ENCODE peak calls at places on chromosomes 2 and 18, in four cellular contexts. One of them, this sample, is unnamed.

GRCh38 chr2:45184606-45185005 is 175.4 kb upstream of the SIX2 start:
- DNase-seq in activated effector memory CD4-positive, alpha-beta T cell treated with anti-CD3 and anti-CD28 coated beads, Interleukin-2, amount 50 U/mL, for 16 hours: no peak
- DNase-seq in GM10248: no peak
- DNase-seq in EH: peak; percentile 81
- DNase-seq in this sample: no peak

GRCh38 chr2:226435146-226435545 is 364.5 kb downstream of the IRS1 start:
- DNase-seq in activated effector memory CD4-positive, alpha-beta T cell treated with anti-CD3 and anti-CD28 coated beads, Interleukin-2, amount 50 U/mL, for 16 hours: no peak
- DNase-seq in GM10248: no peak
- DNase-seq in EH: no peak
- DNase-seq in this sample: no peak

GRCh38 chr2:20616341-20616871 is 34.5 kb downstream of the HS1BP3 start:
- DNase-seq in activated effector memory CD4-positive, alpha-beta T cell treated with anti-CD3 and anti-CD28 coated beads, Interleukin-2, amount 50 U/mL, for 16 hours: peak; percentile 42
- DNase-seq in GM10248: no peak
- DNase-seq in EH: no peak
- DNase-seq in this sample: no peak

GRCh38 chr2:197838036-197838435 is 33.6 kb downstream of the PLCL1 start:
- DNase-seq in activated effector memory CD4-positive, alpha-beta T cell treated with anti-CD3 and anti-CD28 coated beads, Interleukin-2, amount 50 U/mL, for 16 hours: peak; percentile 64
- DNase-seq in GM10248: peak; percentile 64
- DNase-seq in EH: peak; percentile 5
- DNase-seq in this sample: peak; percentile 21

GRCh38 chr2:148201075-148202004 is 180.4 kb downstream of the MBD5 start:
- DNase-seq in activated effector memory CD4-positive, alpha-beta T cell treated with anti-CD3 and anti-CD28 coated beads, Interleukin-2, amount 50 U/mL, for 16 hours: peak; percentile 66
- DNase-seq in GM10248: no peak
- DNase-seq in EH: peak; percentile 63
- DNase-seq in this sample: peak; percentile 16

GRCh38 chr2:36478999-36479398 is 119.0 kb downstream of the FEZ2 start:
- DNase-seq in activated effector memory CD4-positive, alpha-beta T cell treated with anti-CD3 and anti-CD28 coated beads, Interleukin-2, amount 50 U/mL, for 16 hours: no peak
- DNase-seq in GM10248: no peak
- DNase-seq in EH: no peak
- DNase-seq in this sample: no peak

GRCh38 chr2:15976334-15976733 is 36.0 kb downstream of the MYCN start:
- DNase-seq in activated effector memory CD4-positive, alpha-beta T cell treated with anti-CD3 and anti-CD28 coated beads, Interleukin-2, amount 50 U/mL, for 16 hours: no peak
- DNase-seq in GM10248: no peak
- DNase-seq in EH: no peak
- DNase-seq in this sample: no peak

GRCh38 chr2:128178650-128179460 is 87.9 kb downstream of the UGGT1 start:
- DNase-seq in activated effector memory CD4-positive, alpha-beta T cell treated with anti-CD3 and anti-CD28 coated beads, Interleukin-2, amount 50 U/mL, for 16 hours: peak; percentile 71
- DNase-seq in GM10248: peak; percentile 32
- DNase-seq in EH: peak; percentile 77
- DNase-seq in this sample: no peak

GRCh38 chr2:106104332-106105062 is 89.6 kb downstream of the UXS1 start:
- DNase-seq in activated effector memory CD4-positive, alpha-beta T cell treated with anti-CD3 and anti-CD28 coated beads, Interleukin-2, amount 50 U/mL, for 16 hours: peak; percentile 86
- DNase-seq in GM10248: peak; percentile 78
- DNase-seq in EH: peak; percentile 62
- DNase-seq in this sample: no peak

GRCh38 chr2:64421199-64421598 is 32.8 kb upstream of the LGALSL start:
- DNase-seq in activated effector memory CD4-positive, alpha-beta T cell treated with anti-CD3 and anti-CD28 coated beads, Interleukin-2, amount 50 U/mL, for 16 hours: no peak
- DNase-seq in GM10248: no peak
- DNase-seq in EH: no peak
- DNase-seq in this sample: no peak

GRCh38 chr2:192749606-192750200 is 555.0 kb upstream of the TMEFF2 start:
- DNase-seq in activated effector memory CD4-positive, alpha-beta T cell treated with anti-CD3 and anti-CD28 coated beads, Interleukin-2, amount 50 U/mL, for 16 hours: no peak
- DNase-seq in GM10248: no peak
- DNase-seq in EH: no peak
- DNase-seq in this sample: no peak

GRCh38 chr18:69044215-69044614 is 246.3 kb downstream of the CCDC102B start:
- DNase-seq in activated effector memory CD4-positive, alpha-beta T cell treated with anti-CD3 and anti-CD28 coated beads, Interleukin-2, amount 50 U/mL, for 16 hours: no peak
- DNase-seq in GM10248: no peak
- DNase-seq in EH: no peak
- DNase-seq in this sample: no peak

GRCh38 chr2:218658671-218659257 is 659 bp downstream of the ZNF142 start:
- DNase-seq in activated effector memory CD4-positive, alpha-beta T cell treated with anti-CD3 and anti-CD28 coated beads, Interleukin-2, amount 50 U/mL, for 16 hours: peak; percentile 82
- DNase-seq in GM10248: peak; percentile 75
- DNase-seq in EH: peak; percentile 49
- DNase-seq in this sample: peak; percentile 73

GRCh38 chr2:158619496-158619895 is 162.7 kb downstream of the PKP4 start:
- DNase-seq in activated effector memory CD4-positive, alpha-beta T cell treated with anti-CD3 and anti-CD28 coated beads, Interleukin-2, amount 50 U/mL, for 16 hours: no peak
- DNase-seq in GM10248: no peak
- DNase-seq in EH: peak; percentile 42
- DNase-seq in this sample: no peak

GRCh38 chr2:218829868-218830451 is 1.6 kb downstream of the PRKAG3 start:
- DNase-seq in activated effector memory CD4-positive, alpha-beta T cell treated with anti-CD3 and anti-CD28 coated beads, Interleukin-2, amount 50 U/mL, for 16 hours: no peak
- DNase-seq in GM10248: no peak
- DNase-seq in EH: no peak
- DNase-seq in this sample: no peak

GRCh38 chr2:174331731-174332606 is 2.8 kb upstream of the SP9 start:
- DNase-seq in activated effector memory CD4-positive, alpha-beta T cell treated with anti-CD3 and anti-CD28 coated beads, Interleukin-2, amount 50 U/mL, for 16 hours: no peak
- DNase-seq in GM10248: no peak
- DNase-seq in EH: no peak
- DNase-seq in this sample: peak; percentile 12

GRCh38 chr2:20012282-20013060 is at the start of gene MATN3:
- DNase-seq in activated effector memory CD4-positive, alpha-beta T cell treated with anti-CD3 and anti-CD28 coated beads, Interleukin-2, amount 50 U/mL, for 16 hours: no peak
- DNase-seq in GM10248: peak; percentile 45
- DNase-seq in EH: peak; percentile 52
- DNase-seq in this sample: peak; percentile 4

GRCh38 chr2:171410101-171410500 is 23.7 kb downstream of the METTL8 start:
- DNase-seq in activated effector memory CD4-positive, alpha-beta T cell treated with anti-CD3 and anti-CD28 coated beads, Interleukin-2, amount 50 U/mL, for 16 hours: no peak
- DNase-seq in GM10248: no peak
- DNase-seq in EH: peak; percentile 64
- DNase-seq in this sample: no peak

GRCh38 chr2:223219872-223220621 is 168.1 kb downstream of the KCNE4 start:
- DNase-seq in activated effector memory CD4-positive, alpha-beta T cell treated with anti-CD3 and anti-CD28 coated beads, Interleukin-2, amount 50 U/mL, for 16 hours: no peak
- DNase-seq in GM10248: no peak
- DNase-seq in EH: no peak
- DNase-seq in this sample: no peak

GRCh38 chr2:217916504-217917254 is 86.1 kb downstream of the TNS1 start:
- DNase-seq in activated effector memory CD4-positive, alpha-beta T cell treated with anti-CD3 and anti-CD28 coated beads, Interleukin-2, amount 50 U/mL, for 16 hours: no peak
- DNase-seq in GM10248: no peak
- DNase-seq in EH: no peak
- DNase-seq in this sample: no peak

GRCh38 chr18:59055345-59056032 is 84.2 kb upstream of the SEC11C start:
- DNase-seq in activated effector memory CD4-positive, alpha-beta T cell treated with anti-CD3 and anti-CD28 coated beads, Interleukin-2, amount 50 U/mL, for 16 hours: no peak
- DNase-seq in GM10248: no peak
- DNase-seq in EH: no peak
- DNase-seq in this sample: no peak

GRCh38 chr2:239140346-239141020 is 260.3 kb downstream of the HDAC4 start:
- DNase-seq in activated effector memory CD4-positive, alpha-beta T cell treated with anti-CD3 and anti-CD28 coated beads, Interleukin-2, amount 50 U/mL, for 16 hours: no peak
- DNase-seq in GM10248: no peak
- DNase-seq in EH: no peak
- DNase-seq in this sample: no peak

GRCh38 chr2:160635488-160635887 is 141.9 kb upstream of the RBMS1 start:
- DNase-seq in activated effector memory CD4-positive, alpha-beta T cell treated with anti-CD3 and anti-CD28 coated beads, Interleukin-2, amount 50 U/mL, for 16 hours: no peak
- DNase-seq in GM10248: no peak
- DNase-seq in EH: peak; percentile 61
- DNase-seq in this sample: no peak

GRCh38 chr2:60498176-60499081 is 55.0 kb downstream of the BCL11A start:
- DNase-seq in activated effector memory CD4-positive, alpha-beta T cell treated with anti-CD3 and anti-CD28 coated beads, Interleukin-2, amount 50 U/mL, for 16 hours: no peak
- DNase-seq in GM10248: peak; percentile 57
- DNase-seq in EH: no peak
- DNase-seq in this sample: no peak

GRCh38 chr2:225995788-225996476 is 596.4 kb downstream of the NYAP2 start:
- DNase-seq in activated effector memory CD4-positive, alpha-beta T cell treated with anti-CD3 and anti-CD28 coated beads, Interleukin-2, amount 50 U/mL, for 16 hours: no peak
- DNase-seq in GM10248: no peak
- DNase-seq in EH: peak; percentile 63
- DNase-seq in this sample: no peak

GRCh38 chr2:190805126-190805525 is 75.5 kb upstream of the GLS start:
- DNase-seq in activated effector memory CD4-positive, alpha-beta T cell treated with anti-CD3 and anti-CD28 coated beads, Interleukin-2, amount 50 U/mL, for 16 hours: no peak
- DNase-seq in GM10248: no peak
- DNase-seq in EH: no peak
- DNase-seq in this sample: no peak

GRCh38 chr2:102442967-102443828 is 20.2 kb downstream of the IL18RAP start:
- DNase-seq in activated effector memory CD4-positive, alpha-beta T cell treated with anti-CD3 and anti-CD28 coated beads, Interleukin-2, amount 50 U/mL, for 16 hours: peak; percentile 71
- DNase-seq in GM10248: peak; percentile 41
- DNase-seq in EH: peak; percentile 30
- DNase-seq in this sample: no peak

GRCh38 chr2:11667194-11667593 is 2.8 kb downstream of the NTSR2 start:
- DNase-seq in activated effector memory CD4-positive, alpha-beta T cell treated with anti-CD3 and anti-CD28 coated beads, Interleukin-2, amount 50 U/mL, for 16 hours: no peak
- DNase-seq in GM10248: no peak
- DNase-seq in EH: no peak
- DNase-seq in this sample: no peak

GRCh38 chr2:71807969-71808451 is 339.7 kb downstream of the CYP26B1 start:
- DNase-seq in activated effector memory CD4-positive, alpha-beta T cell treated with anti-CD3 and anti-CD28 coated beads, Interleukin-2, amount 50 U/mL, for 16 hours: peak; percentile 27
- DNase-seq in GM10248: no peak
- DNase-seq in EH: no peak
- DNase-seq in this sample: no peak

GRCh38 chr2:157418215-157418614 is 25.7 kb downstream of the CYTIP start:
- DNase-seq in activated effector memory CD4-positive, alpha-beta T cell treated with anti-CD3 and anti-CD28 coated beads, Interleukin-2, amount 50 U/mL, for 16 hours: peak; percentile 71
- DNase-seq in GM10248: no peak
- DNase-seq in EH: no peak
- DNase-seq in this sample: no peak

GRCh38 chr2:133871810-133872209 is 303.5 kb upstream of the NCKAP5 start:
- DNase-seq in activated effector memory CD4-positive, alpha-beta T cell treated with anti-CD3 and anti-CD28 coated beads, Interleukin-2, amount 50 U/mL, for 16 hours: no peak
- DNase-seq in GM10248: no peak
- DNase-seq in EH: peak; percentile 25
- DNase-seq in this sample: no peak

GRCh38 chr2:58146707-58147106 is 94.4 kb downstream of the FANCL start:
- DNase-seq in activated effector memory CD4-positive, alpha-beta T cell treated with anti-CD3 and anti-CD28 coated beads, Interleukin-2, amount 50 U/mL, for 16 hours: no peak
- DNase-seq in GM10248: no peak
- DNase-seq in EH: peak; percentile 35
- DNase-seq in this sample: no peak

GRCh38 chr2:11784747-11785610 is 38.5 kb downstream of the LPIN1 start:
- DNase-seq in activated effector memory CD4-positive, alpha-beta T cell treated with anti-CD3 and anti-CD28 coated beads, Interleukin-2, amount 50 U/mL, for 16 hours: peak; percentile 81
- DNase-seq in GM10248: peak; percentile 81
- DNase-seq in EH: peak; percentile 66
- DNase-seq in this sample: peak; percentile 42

GRCh38 chr2:3617198-3617890 is 22.4 kb downstream of the COLEC11 start:
- DNase-seq in activated effector memory CD4-positive, alpha-beta T cell treated with anti-CD3 and anti-CD28 coated beads, Interleukin-2, amount 50 U/mL, for 16 hours: peak; percentile 24
- DNase-seq in GM10248: no peak
- DNase-seq in EH: no peak
- DNase-seq in this sample: no peak

GRCh38 chr2:144583741-144584453 is 64.0 kb upstream of the ZEB2 start:
- DNase-seq in activated effector memory CD4-positive, alpha-beta T cell treated with anti-CD3 and anti-CD28 coated beads, Interleukin-2, amount 50 U/mL, for 16 hours: no peak
- DNase-seq in GM10248: no peak
- DNase-seq in EH: peak; percentile 89
- DNase-seq in this sample: no peak

This sample was measured in GM06990.